ENCODE peak calls at places on chromosomes 13 and 19, in six cellular contexts. One of them, this sample, is unnamed.

GRCh38 chr19:37594982-37595382 is 306 bp downstream of the ZNF540 start:
- ATAC-seq in mucosa of descending colon: peak
- ATAC-seq in gastroesophageal sphincter: peak
- ATAC-seq in effector memory CD8-positive, alpha-beta T cell: peak
- ATAC-seq in PC-3: peak
- ATAC-seq in naive thymus-derived CD8-positive, alpha-beta T cell: peak
- ATAC-seq in this sample: peak

GRCh38 chr13:44197791-44198770 is 175.5 kb upstream of the SERP2 start:
- ATAC-seq in mucosa of descending colon: peak
- ATAC-seq in gastroesophageal sphincter: no peak
- ATAC-seq in effector memory CD8-positive, alpha-beta T cell: no peak
- ATAC-seq in PC-3: peak
- ATAC-seq in naive thymus-derived CD8-positive, alpha-beta T cell: no peak
- ATAC-seq in this sample: no peak

GRCh38 chr19:7900931-7901330 is 2.7 kb upstream of the MAP2K7 start:
- ATAC-seq in mucosa of descending colon: no peak
- ATAC-seq in gastroesophageal sphincter: no peak
- ATAC-seq in effector memory CD8-positive, alpha-beta T cell: no peak
- ATAC-seq in PC-3: no peak
- ATAC-seq in naive thymus-derived CD8-positive, alpha-beta T cell: no peak
- ATAC-seq in this sample: no peak

GRCh38 chr19:46180701-46181385 is 32.8 kb downstream of the IGFL2 start:
- ATAC-seq in mucosa of descending colon: no peak
- ATAC-seq in gastroesophageal sphincter: no peak
- ATAC-seq in effector memory CD8-positive, alpha-beta T cell: no peak
- ATAC-seq in PC-3: peak
- ATAC-seq in naive thymus-derived CD8-positive, alpha-beta T cell: no peak
- ATAC-seq in this sample: peak

GRCh38 chr13:64074989-64075474 is 2659.4 kb upstream of the PCDH20 start:
- ATAC-seq in mucosa of descending colon: no peak
- ATAC-seq in gastroesophageal sphincter: no peak
- ATAC-seq in effector memory CD8-positive, alpha-beta T cell: no peak
- ATAC-seq in PC-3: peak
- ATAC-seq in naive thymus-derived CD8-positive, alpha-beta T cell: no peak
- ATAC-seq in this sample: no peak

GRCh38 chr19:38210458-38210987 is 13.5 kb downstream of the DPF1 start:
- ATAC-seq in mucosa of descending colon: peak
- ATAC-seq in gastroesophageal sphincter: no peak
- ATAC-seq in effector memory CD8-positive, alpha-beta T cell: no peak
- ATAC-seq in PC-3: no peak
- ATAC-seq in naive thymus-derived CD8-positive, alpha-beta T cell: no peak
- ATAC-seq in this sample: peak

GRCh38 chr13:37492741-37493514 is 105.6 kb downstream of the POSTN start:
- ATAC-seq in mucosa of descending colon: no peak
- ATAC-seq in gastroesophageal sphincter: no peak
- ATAC-seq in effector memory CD8-positive, alpha-beta T cell: no peak
- ATAC-seq in PC-3: no peak
- ATAC-seq in naive thymus-derived CD8-positive, alpha-beta T cell: no peak
- ATAC-seq in this sample: peak

GRCh38 chr13:41974262-41974900 is 13.5 kb upstream of the VWA8 start:
- ATAC-seq in mucosa of descending colon: no peak
- ATAC-seq in gastroesophageal sphincter: no peak
- ATAC-seq in effector memory CD8-positive, alpha-beta T cell: peak
- ATAC-seq in PC-3: no peak
- ATAC-seq in naive thymus-derived CD8-positive, alpha-beta T cell: no peak
- ATAC-seq in this sample: no peak

GRCh38 chr13:97369269-97369893 is 64.6 kb upstream of the RAP2A start:
- ATAC-seq in mucosa of descending colon: peak
- ATAC-seq in gastroesophageal sphincter: no peak
- ATAC-seq in effector memory CD8-positive, alpha-beta T cell: peak
- ATAC-seq in PC-3: no peak
- ATAC-seq in naive thymus-derived CD8-positive, alpha-beta T cell: peak
- ATAC-seq in this sample: no peak

GRCh38 chr13:108681986-108682562 is 52.7 kb downstream of the MYO16 start:
- ATAC-seq in mucosa of descending colon: no peak
- ATAC-seq in gastroesophageal sphincter: no peak
- ATAC-seq in effector memory CD8-positive, alpha-beta T cell: no peak
- ATAC-seq in PC-3: no peak
- ATAC-seq in naive thymus-derived CD8-positive, alpha-beta T cell: no peak
- ATAC-seq in this sample: no peak

GRCh38 chr13:95754069-95754468 is 77.1 kb downstream of the DNAJC3 start:
- ATAC-seq in mucosa of descending colon: no peak
- ATAC-seq in gastroesophageal sphincter: no peak
- ATAC-seq in effector memory CD8-positive, alpha-beta T cell: no peak
- ATAC-seq in PC-3: no peak
- ATAC-seq in naive thymus-derived CD8-positive, alpha-beta T cell: no peak
- ATAC-seq in this sample: no peak

GRCh38 chr19:35559781-35560180 is 3.7 kb downstream of the ATP4A start:
- ATAC-seq in mucosa of descending colon: no peak
- ATAC-seq in gastroesophageal sphincter: no peak
- ATAC-seq in effector memory CD8-positive, alpha-beta T cell: no peak
- ATAC-seq in PC-3: no peak
- ATAC-seq in naive thymus-derived CD8-positive, alpha-beta T cell: no peak
- ATAC-seq in this sample: no peak

GRCh38 chr13:27783111-27783510 is 9.2 kb upstream of the GSX1 start:
- ATAC-seq in mucosa of descending colon: no peak
- ATAC-seq in gastroesophageal sphincter: no peak
- ATAC-seq in effector memory CD8-positive, alpha-beta T cell: no peak
- ATAC-seq in PC-3: peak
- ATAC-seq in naive thymus-derived CD8-positive, alpha-beta T cell: no peak
- ATAC-seq in this sample: peak

GRCh38 chr19:38448225-38448624 is 14.7 kb downstream of the RYR1 start:
- ATAC-seq in mucosa of descending colon: no peak
- ATAC-seq in gastroesophageal sphincter: no peak
- ATAC-seq in effector memory CD8-positive, alpha-beta T cell: no peak
- ATAC-seq in PC-3: no peak
- ATAC-seq in naive thymus-derived CD8-positive, alpha-beta T cell: no peak
- ATAC-seq in this sample: no peak

GRCh38 chr19:33245948-33246728 is 20.5 kb upstream of the SLC7A10 start:
- ATAC-seq in mucosa of descending colon: no peak
- ATAC-seq in gastroesophageal sphincter: no peak
- ATAC-seq in effector memory CD8-positive, alpha-beta T cell: no peak
- ATAC-seq in PC-3: no peak
- ATAC-seq in naive thymus-derived CD8-positive, alpha-beta T cell: no peak
- ATAC-seq in this sample: no peak

GRCh38 chr13:77326905-77327604 is at the start of gene MYCBP2:
- ATAC-seq in mucosa of descending colon: peak
- ATAC-seq in gastroesophageal sphincter: peak
- ATAC-seq in effector memory CD8-positive, alpha-beta T cell: peak
- ATAC-seq in PC-3: peak
- ATAC-seq in naive thymus-derived CD8-positive, alpha-beta T cell: peak
- ATAC-seq in this sample: peak

GRCh38 chr13:35014606-35015005 is 72.5 kb downstream of the NBEA start:
- ATAC-seq in mucosa of descending colon: no peak
- ATAC-seq in gastroesophageal sphincter: no peak
- ATAC-seq in effector memory CD8-positive, alpha-beta T cell: no peak
- ATAC-seq in PC-3: no peak
- ATAC-seq in naive thymus-derived CD8-positive, alpha-beta T cell: no peak
- ATAC-seq in this sample: no peak

GRCh38 chr13:35165205-35165604 is 223.1 kb downstream of the NBEA start:
- ATAC-seq in mucosa of descending colon: no peak
- ATAC-seq in gastroesophageal sphincter: no peak
- ATAC-seq in effector memory CD8-positive, alpha-beta T cell: no peak
- ATAC-seq in PC-3: no peak
- ATAC-seq in naive thymus-derived CD8-positive, alpha-beta T cell: no peak
- ATAC-seq in this sample: peak

GRCh38 chr19:10122066-10122465 is 2.4 kb upstream of the EIF3G start:
- ATAC-seq in mucosa of descending colon: no peak
- ATAC-seq in gastroesophageal sphincter: no peak
- ATAC-seq in effector memory CD8-positive, alpha-beta T cell: no peak
- ATAC-seq in PC-3: peak
- ATAC-seq in naive thymus-derived CD8-positive, alpha-beta T cell: no peak
- ATAC-seq in this sample: no peak

GRCh38 chr19:50358483-50359431 is 6.7 kb downstream of the NAPSA start:
- ATAC-seq in mucosa of descending colon: peak
- ATAC-seq in gastroesophageal sphincter: peak
- ATAC-seq in effector memory CD8-positive, alpha-beta T cell: peak
- ATAC-seq in PC-3: no peak
- ATAC-seq in naive thymus-derived CD8-positive, alpha-beta T cell: peak
- ATAC-seq in this sample: no peak

GRCh38 chr19:18859676-18860301 is 28.0 kb downstream of the UPF1 start:
- ATAC-seq in mucosa of descending colon: no peak
- ATAC-seq in gastroesophageal sphincter: peak
- ATAC-seq in effector memory CD8-positive, alpha-beta T cell: no peak
- ATAC-seq in PC-3: no peak
- ATAC-seq in naive thymus-derived CD8-positive, alpha-beta T cell: no peak
- ATAC-seq in this sample: no peak